ENCODE peak calls at places on chromosome 12, in ten cellular contexts. C is cardiac fibroblast, E is tibial artery, R is LNCaP clone FGC, N is SK-N-SH, F is dorsolateral prefrontal cortex, U is fibroblast of lung, T is AG10803, Q is astrocyte of the spinal cord, X is transverse colon. V is an unnamed sample.

GRCh38 chr12:125121095-125121494 is 55.9 kb downstream of the AACS start:
- DNase-seq in C (no peak), E (no peak), R (no peak), N (no peak), F (no peak), U (no peak), T (no peak), Q (no peak), X (no peak), V (no peak)

GRCh38 chr12:7934153-7934552 is 1.8 kb downstream of the SLC2A3 start:
- DNase-seq in C (peak; percentile 21), E (no peak), R (no peak), N (no peak), F (no peak), U (no peak), T (no peak), Q (no peak), X (no peak), V (no peak)

GRCh38 chr12:43776498-43776897 is 17.7 kb downstream of the IRAK4 start:
- DNase-seq in C (peak; percentile 50), E (no peak), R (no peak), N (peak; percentile 61), F (no peak), U (peak; percentile 13), T (peak; percentile 26), Q (peak; percentile 32), X (no peak), V (no peak)

GRCh38 chr12:44117368-44117767 is 281.5 kb downstream of the TMEM117 start:
- DNase-seq in C (no peak), E (no peak), R (no peak), N (no peak), F (no peak), U (no peak), T (peak; percentile 11), Q (no peak), X (no peak), V (peak; percentile 8)

GRCh38 chr12:6927999-6928702 is 392 bp downstream of the ATN1 start:
- DNase-seq in C (no peak), E (no peak), R (no peak), N (peak; percentile 78), F (no peak), U (no peak), T (no peak), Q (no peak), X (no peak), V (peak; percentile 45)

GRCh38 chr12:95693689-95694088 is 96.9 kb downstream of the NTN4 start:
- DNase-seq in C (no peak), E (no peak), R (no peak), N (no peak), F (no peak), U (no peak), T (no peak), Q (no peak), X (no peak), V (no peak)

GRCh38 chr12:26701604-26702215 is 131.3 kb downstream of the ITPR2 start:
- DNase-seq in C (peak; percentile 78), E (no peak), R (peak; percentile 36), N (peak; percentile 19), F (no peak), U (peak; percentile 47), T (peak; percentile 66), Q (peak; percentile 68), X (no peak), V (peak; percentile 67)

GRCh38 chr12:82299617-82300016 is 58.6 kb downstream of the CCDC59 start:
- DNase-seq in C (peak; percentile 13), E (no peak), R (no peak), N (no peak), F (no peak), U (peak; percentile 94), T (peak; percentile 21), Q (peak; percentile 79), X (no peak), V (no peak)

GRCh38 chr12:108131657-108132126 is 2.6 kb downstream of the WSCD2 start:
- DNase-seq in C (no peak), E (no peak), R (no peak), N (no peak), F (peak; percentile 21), U (no peak), T (no peak), Q (no peak), X (no peak), V (no peak)

GRCh38 chr12:124568431-124569374 is 1.3 kb upstream of the NCOR2 start:
- DNase-seq in C (peak; percentile 93), E (peak; percentile 86), R (no peak), N (peak; percentile 78), F (peak; percentile 50), U (peak; percentile 95), T (peak; percentile 96), Q (peak; percentile 98), X (peak; percentile 69), V (peak; percentile 91)

GRCh38 chr12:80632835-80633234 is 74.6 kb upstream of the MYF6 start:
- DNase-seq in C (peak; percentile 37), E (no peak), R (no peak), N (peak; percentile 5), F (no peak), U (no peak), T (peak; percentile 3), Q (peak; percentile 9), X (no peak), V (no peak)

GRCh38 chr12:121802843-121803698 is 738 bp upstream of the SETD1B start:
- DNase-seq in C (peak; percentile 97), E (peak; percentile 91), R (peak; percentile 70), N (peak; percentile 88), F (peak; percentile 89), U (peak; percentile 93), T (peak; percentile 96), Q (peak; percentile 98), X (peak; percentile 92), V (peak; percentile 97)

GRCh38 chr12:107645630-107646333 is 39.8 kb upstream of the PWP1 start:
- DNase-seq in C (no peak), E (no peak), R (no peak), N (peak; percentile 54), F (no peak), U (peak; percentile 16), T (no peak), Q (peak; percentile 59), X (no peak), V (no peak)

GRCh38 chr12:80053048-80053790 is 46.1 kb upstream of the OTOGL start:
- DNase-seq in C (peak; percentile 90), E (peak; percentile 81), R (peak; percentile 69), N (peak; percentile 1), F (peak; percentile 56), U (peak; percentile 96), T (peak; percentile 89), Q (peak; percentile 93), X (peak; percentile 54), V (peak; percentile 95)

DNA sequence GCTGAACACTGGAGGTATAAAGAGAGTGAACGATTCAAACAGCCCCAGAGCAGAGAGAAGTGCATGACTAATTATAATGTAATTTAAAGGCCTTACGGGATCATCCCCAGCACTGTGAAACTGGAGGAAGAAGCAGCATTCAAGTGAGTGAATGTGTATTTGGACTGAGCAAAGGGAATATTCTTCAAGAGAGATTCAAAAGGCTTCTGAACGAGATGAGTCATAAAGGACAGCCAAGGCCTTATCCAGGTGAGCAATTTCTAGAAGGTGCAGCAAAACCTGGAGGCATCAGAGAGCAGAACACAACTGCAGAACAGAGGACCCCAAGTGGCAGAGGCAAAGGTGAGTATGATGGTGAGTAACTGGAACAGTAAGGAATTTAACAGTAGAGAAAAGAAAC is 127.2 kb downstream of the BCAT1 start:
- DNase-seq in C (peak; percentile 77), E (no peak), R (no peak), N (no peak), F (no peak), U (peak; percentile 88), T (peak; percentile 6), Q (peak; percentile 81), X (no peak), V (peak; percentile 27)
- H3K4me3 ChIP-seq in C (no peak overlapping the region), E (no peak overlapping the region), R (no peak overlapping the region), N (no peak overlapping the region), F (no peak overlapping the region), U (no peak overlapping the region), T (no peak overlapping the region), Q (no peak overlapping the region), X (no peak overlapping the region), V (no peak overlapping the region)

GRCh38 chr12:58416211-58416610 is 474.8 kb downstream of the ATP23 start:
- DNase-seq in C (peak; percentile 81), E (no peak), R (no peak), N (no peak), F (no peak), U (peak; percentile 83), T (peak; percentile 94), Q (peak; percentile 89), X (no peak), V (peak; percentile 90)
- TF ChIP-seq CTCF in C (peak; percentile 46), E (no peak), R (no peak), N (peak; percentile 57), F (no peak), U (peak; percentile 35), T (peak; percentile 51), Q (peak; percentile 40), X (no peak), V (peak; percentile 27)

GRCh38 chr12:67068204-67068731 is 200.9 kb upstream of the CAND1 start:
- DNase-seq in C (no peak), E (no peak), R (no peak), N (peak; percentile 11), F (no peak), U (no peak), T (no peak), Q (no peak), X (peak; percentile 13), V (no peak)
- H3K4me3 ChIP-seq in C (peak overlapping the region; percentile 3), E (peak overlapping the region; percentile 68), R (no peak overlapping the region), N (no peak overlapping the region), F (peak overlapping the region; percentile 50), U (no peak overlapping the region), T (no peak overlapping the region), Q (peak overlapping the region; percentile 51), X (peak overlapping the region; percentile 92), V (peak overlapping the region; percentile 49)

GRCh38 chr12:91575631-91576030 is 393.0 kb upstream of the DCN start:
- DNase-seq in C (no peak), E (no peak), R (no peak), N (no peak), F (no peak), U (no peak), T (no peak), Q (no peak), X (no peak), V (no peak)

GRCh38 chr12:91576432-91576831 is 393.8 kb upstream of the DCN start:
- DNase-seq in C (no peak), E (no peak), R (no peak), N (no peak), F (no peak), U (no peak), T (no peak), Q (no peak), X (no peak), V (no peak)

GRCh38 chr12:91574975-91575374 is 392.4 kb upstream of the DCN start:
- DNase-seq in C (no peak), E (no peak), R (no peak), N (no peak), F (no peak), U (no peak), T (no peak), Q (no peak), X (no peak), V (no peak)

GRCh38 chr12:91577586-91578539 is 395.2 kb upstream of the DCN start:
- DNase-seq in C (peak; percentile 52), E (no peak), R (no peak), N (peak; percentile 16), F (no peak), U (peak; percentile 30), T (peak; percentile 46), Q (peak; percentile 45), X (no peak), V (peak; percentile 1)

DNA sequence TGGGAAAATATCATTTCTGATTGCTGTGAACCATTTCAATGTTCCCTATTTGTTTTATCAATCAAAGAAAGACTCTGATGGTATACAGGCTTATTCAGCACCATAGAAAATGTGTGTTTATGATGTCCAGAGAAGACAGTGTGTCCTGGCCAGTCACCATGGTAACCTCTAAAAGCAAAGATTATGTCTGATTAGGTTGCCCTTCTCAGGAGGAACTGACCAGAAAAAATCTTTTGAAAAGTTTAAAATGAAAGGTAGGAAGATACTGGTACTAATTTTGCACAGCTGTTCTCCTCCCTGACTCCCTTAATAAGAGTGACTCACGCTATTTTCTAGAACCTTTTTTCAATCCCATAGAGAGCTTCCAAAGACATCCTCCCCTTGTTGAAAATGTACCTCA is 391.8 kb upstream of the DCN start:
- DNase-seq in C (no peak), E (no peak), R (no peak), N (no peak), F (no peak), U (peak; percentile 40), T (peak; percentile 13), Q (peak; percentile 29), X (no peak), V (peak; percentile 50)
- TF ChIP-seq CTCF in C (no peak), E (no peak), R (no peak), N (no peak), F (no peak), U (no peak), T (no peak), Q (no peak), X (no peak), V (no peak)